ENCODE peak calls at places on chromosomes 11 and 22, in nine cellular contexts. A is ovary, P is Peyer's patch, G is esophagus squamous epithelium, Z is IMR-90, F is esophagus muscularis mucosa, W is sigmoid colon, N is uterus, S is gastrocnemius medialis. L is an unnamed sample.
A peak's percentile ranks its signal among the peaks of the same experiment; 100 is the strongest.

GRCh38 chr11:1090600-1091331 is 16.1 kb downstream of the MUC2 start:
- DNase-seq in A (no peak), P (peak; percentile 54), G (no peak), Z (no peak), F (no peak), W (no peak), N (no peak), S (no peak), L (no peak)

GRCh38 chr11:3835100-3835485 is 5.7 kb downstream of the RHOG start:
- DNase-seq in A (no peak), P (no peak), G (no peak), Z (peak; percentile 27), F (no peak), W (no peak), N (no peak), S (no peak), L (no peak)

GRCh38 chr11:12731841-12732336 is 57.7 kb downstream of the TEAD1 start:
- DNase-seq in A (no peak), P (no peak), G (no peak), Z (peak; percentile 54), F (no peak), W (no peak), N (no peak), S (no peak), L (no peak)

GRCh38 chr11:17543041-17543440 is 1.2 kb downstream of the USH1C start:
- DNase-seq in A (no peak), P (peak; percentile 68), G (no peak), Z (no peak), F (no peak), W (no peak), N (no peak), S (no peak), L (no peak)

GRCh38 chr11:17067417-17067816 is 10.1 kb downstream of the RPS13 start:
- DNase-seq in A (no peak), P (no peak), G (no peak), Z (no peak), F (no peak), W (no peak), N (no peak), S (no peak), L (no peak)

GRCh38 chr11:17722000-17722643 is 2.8 kb downstream of the MYOD1 start:
- DNase-seq in A (no peak), P (no peak), G (no peak), Z (peak; percentile 11), F (no peak), W (no peak), N (no peak), S (peak; percentile 54), L (no peak)

GRCh38 chr11:106956887-106957505 is 61.3 kb downstream of the GUCY1A2 start:
- DNase-seq in A (no peak), P (no peak), G (no peak), Z (no peak), F (no peak), W (no peak), N (no peak), S (no peak), L (no peak)

GRCh38 chr11:117972589-117973445 is 13.4 kb upstream of the IL10RA start:
- DNase-seq in A (no peak), P (no peak), G (no peak), Z (no peak), F (peak; percentile 86), W (no peak), N (no peak), S (no peak), L (no peak)

GRCh38 chr22:38258895-38259294 is 13.9 kb downstream of the TMEM184B start:
- DNase-seq in A (peak; percentile 86), P (no peak), G (no peak), Z (peak; percentile 91), F (no peak), W (peak; percentile 84), N (peak; percentile 73), S (no peak), L (peak; percentile 71)

GRCh38 chr11:75602916-75603315 is 40.9 kb downstream of the SERPINH1 start:
- DNase-seq in A (no peak), P (no peak), G (no peak), Z (peak; percentile 33), F (no peak), W (no peak), N (no peak), S (no peak), L (no peak)

DNA sequence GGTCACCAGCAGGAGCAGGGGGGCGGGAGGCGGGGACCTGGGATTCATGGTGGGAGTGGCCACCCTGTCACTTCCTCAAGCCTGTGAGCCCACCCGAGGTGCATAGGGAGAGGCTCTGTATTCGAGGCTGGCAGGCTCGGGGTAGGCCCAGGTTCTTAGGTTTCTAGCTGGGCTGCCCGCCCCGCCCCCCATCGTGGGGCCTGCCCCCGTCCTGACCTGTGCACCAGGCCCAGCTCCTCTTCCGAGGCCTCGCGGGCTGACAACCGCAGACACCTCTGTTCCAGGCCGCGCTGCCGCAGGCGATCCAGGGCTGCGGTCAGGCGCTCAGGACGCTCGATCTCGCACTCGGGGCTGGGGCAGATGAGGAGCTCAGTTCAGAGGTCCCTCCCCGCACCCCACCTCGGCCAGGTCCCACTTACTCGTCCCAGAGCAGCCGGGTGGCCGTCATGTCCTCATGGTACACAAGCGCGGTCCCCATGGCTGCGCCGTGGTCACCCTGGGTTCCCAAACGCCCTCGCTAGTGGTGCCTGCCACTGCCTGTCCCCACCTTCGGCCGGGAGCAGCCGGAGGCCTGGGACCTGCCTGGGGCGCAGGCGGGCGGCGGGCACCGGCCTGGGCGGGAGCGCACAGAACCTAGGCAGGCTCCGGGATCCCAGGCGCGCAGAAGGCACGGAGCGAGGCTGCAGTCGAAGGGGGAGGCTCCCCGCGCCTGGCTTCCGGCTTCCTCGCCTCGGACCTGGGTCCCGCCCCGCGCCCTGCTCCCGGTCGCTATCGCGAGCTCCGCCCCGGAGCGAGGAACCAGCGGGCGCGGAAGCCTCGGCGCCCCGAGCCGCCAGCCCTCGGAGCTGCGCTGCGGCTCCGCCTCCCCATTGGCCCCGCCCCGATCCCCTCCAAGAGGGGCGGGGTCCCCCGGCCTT is at the start of gene HDAC10:
- DNase-seq in A (peak; percentile 88), P (peak; percentile 92), G (no peak), Z (peak; percentile 74), F (no peak), W (peak; percentile 88), N (peak; percentile 78), S (no peak), L (peak; percentile 89)
- H3K4me1 ChIP-seq in A (peaks cover 7% of the 10 kb centered on the region), P (peaks cover 52% of the 10 kb centered on the region), G (peaks cover 30% of the 10 kb centered on the region), Z (peaks cover 12% of the 10 kb centered on the region), F (peaks cover 45% of the 10 kb centered on the region), W (peaks cover 48% of the 10 kb centered on the region), N (peaks cover 16% of the 10 kb centered on the region), S (peaks cover 18% of the 10 kb centered on the region), L (no peaks in the 10 kb centered on the region)

DNA sequence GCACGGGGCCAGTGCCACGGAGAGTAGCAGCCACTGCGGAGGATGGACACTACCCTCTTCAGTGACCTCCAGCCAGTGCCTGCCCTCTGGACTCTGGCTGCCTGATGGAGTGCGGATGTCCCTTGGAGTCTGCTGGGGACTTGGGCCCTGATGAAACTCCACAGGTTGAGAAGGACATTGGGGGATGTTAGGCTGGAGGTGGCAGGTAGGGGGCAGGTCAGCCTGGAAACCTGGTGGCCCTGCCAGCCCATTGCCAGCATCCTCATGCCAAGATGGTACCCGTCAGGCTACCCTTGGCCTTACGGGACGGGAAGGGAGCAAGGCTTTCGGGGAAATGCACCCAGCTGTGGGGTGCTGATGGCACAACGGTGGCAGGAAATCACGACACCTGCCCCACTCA is 4.0 kb downstream of the CABP7 start:
- DNase-seq in A (no peak), P (no peak), G (no peak), Z (no peak), F (no peak), W (no peak), N (no peak), S (no peak), L (no peak)
- H3K27me3 ChIP-seq in A (no peaks in the 10 kb centered on the region), P (no peaks in the 10 kb centered on the region), G (peaks cover 18% of the 10 kb centered on the region), Z (peaks cover 62% of the 10 kb centered on the region), F (peaks cover 71% of the 10 kb centered on the region), W (peaks cover 38% of the 10 kb centered on the region), N (peaks cover 6% of the 10 kb centered on the region), S (peaks cover 18% of the 10 kb centered on the region), L (no peaks in the 10 kb centered on the region)

GRCh38 chr22:31618471-31619176 is 43.4 kb downstream of the PISD start:
- DNase-seq in A (no peak), P (no peak), G (no peak), Z (no peak), F (no peak), W (no peak), N (no peak), S (no peak), L (no peak)

GRCh38 chr22:31615940-31616314 is 46.1 kb downstream of the PISD start:
- DNase-seq in A (no peak), P (no peak), G (no peak), Z (no peak), F (no peak), W (no peak), N (no peak), S (no peak), L (no peak)

GRCh38 chr22:31616315-31616980 is 45.6 kb downstream of the PISD start:
- DNase-seq in A (no peak), P (peak; percentile 74), G (no peak), Z (no peak), F (no peak), W (no peak), N (no peak), S (no peak), L (no peak)

GRCh38 chr22:31619611-31620300 is 42.3 kb downstream of the PISD start:
- DNase-seq in A (no peak), P (no peak), G (no peak), Z (no peak), F (no peak), W (no peak), N (no peak), S (no peak), L (no peak)

DNA sequence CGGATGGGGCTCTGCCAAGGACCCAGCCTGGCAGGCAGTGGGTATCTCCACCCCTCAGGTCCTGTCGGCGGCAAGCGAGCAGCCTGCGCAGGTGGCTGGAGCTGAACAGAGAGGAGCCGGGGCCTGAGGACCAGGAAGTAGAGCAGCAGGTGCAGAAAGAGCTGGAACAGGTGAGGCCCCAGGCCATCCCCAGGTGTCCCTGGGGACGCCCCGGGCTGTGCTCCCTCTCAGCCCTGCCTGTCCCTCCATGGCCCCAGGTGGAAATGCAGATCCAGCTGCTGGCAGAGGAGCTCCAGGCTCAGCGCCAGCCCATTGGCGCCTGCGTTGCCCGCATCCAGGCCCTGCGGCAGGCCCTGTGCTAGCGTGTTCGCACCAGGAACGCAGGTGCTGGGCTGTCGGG is 44.0 kb downstream of the PISD start:
- DNase-seq in A (no peak), P (peak; percentile 60), G (no peak), Z (no peak), F (no peak), W (no peak), N (no peak), S (no peak), L (no peak)
- TF ChIP-seq POLR2A in A (no peak), P (no peak), G (no peak), Z (no peak), F (no peak), W (no peak), N (no peak), S (no peak), L (no peak)

GRCh38 chr11:97761175-97761574 is 1259.6 kb upstream of the CNTN5 start:
- DNase-seq in A (no peak), P (no peak), G (no peak), Z (no peak), F (no peak), W (no peak), N (no peak), S (no peak), L (no peak)
- H3K4me1 ChIP-seq in A (no peaks in the 10 kb centered on the region), P (no peaks in the 10 kb centered on the region), G (no peaks in the 10 kb centered on the region), Z (no peaks in the 10 kb centered on the region), F (no peaks in the 10 kb centered on the region), W (no peaks in the 10 kb centered on the region), N (no peaks in the 10 kb centered on the region), S (no peaks in the 10 kb centered on the region), L (no peaks in the 10 kb centered on the region)